ENCODE peak calls at places on chromosomes 11 and 22, in nine cellular contexts. R, V, P, N, C, J, O, M and E are unnamed samples. For H3K4me1 and H3K27me3, the result is how much of the 10 kb centered on the place peaks cover.

GRCh38 chr22:25177895-25178294 is 21.8 kb upstream of the CRYBB3 start:
- DNase-seq in R (no peak), V (no peak), P (no peak), N (no peak), C (no peak), J (no peak), O (no peak), M (peak), E (no peak)

GRCh38 chr11:115379528-115379927 is 124.7 kb downstream of the CADM1 start:
- DNase-seq in R (no peak), V (no peak), P (no peak), N (no peak), C (no peak), J (no peak), O (no peak), M (no peak), E (no peak)

GRCh38 chr11:36635463-36635862 is 37.4 kb upstream of the RAG2 start:
- DNase-seq in R (peak), V (no peak), P (no peak), N (no peak), C (no peak), J (no peak), O (no peak), M (no peak), E (no peak)

GRCh38 chr22:31250740-31251330 is 38.7 kb downstream of the LIMK2 start:
- DNase-seq in R (no peak), V (no peak), P (no peak), N (no peak), C (no peak), J (no peak), O (no peak), M (no peak), E (no peak)

GRCh38 chr22:49307071-49307830 is 520.4 kb downstream of the BRD1 start:
- DNase-seq in R (no peak), V (no peak), P (peak), N (no peak), C (no peak), J (no peak), O (no peak), M (peak), E (no peak)

GRCh38 chr11:126334665-126335462 is 20.6 kb upstream of the ST3GAL4 start:
- DNase-seq in R (no peak), V (no peak), P (no peak), N (no peak), C (no peak), J (no peak), O (no peak), M (no peak), E (no peak)

GRCh38 chr22:24474221-24474620 is 20.9 kb upstream of the UPB1 start:
- DNase-seq in R (no peak), V (no peak), P (peak), N (no peak), C (no peak), J (no peak), O (no peak), M (no peak), E (no peak)

GRCh38 chr22:27318516-27318915 is 483.0 kb downstream of the MN1 start:
- DNase-seq in R (peak), V (peak), P (no peak), N (no peak), C (peak), J (no peak), O (no peak), M (no peak), E (no peak)

GRCh38 chr11:35579557-35580396 is 38.5 kb upstream of the FJX1 start:
- DNase-seq in R (no peak), V (no peak), P (peak), N (no peak), C (peak), J (no peak), O (no peak), M (no peak), E (no peak)

GRCh38 chr11:1825785-1826451 is 8.9 kb upstream of the SYT8 start:
- DNase-seq in R (no peak), V (no peak), P (no peak), N (peak), C (no peak), J (no peak), O (no peak), M (no peak), E (no peak)

GRCh38 chr11:28808771-28809170 is 700.6 kb downstream of the METTL15 start:
- DNase-seq in R (no peak), V (no peak), P (no peak), N (no peak), C (no peak), J (no peak), O (no peak), M (no peak), E (no peak)

GRCh38 chr11:118175031-118175531 is 1.4 kb downstream of the SCN2B start:
- DNase-seq in R (peak), V (no peak), P (no peak), N (no peak), C (no peak), J (no peak), O (no peak), M (no peak), E (no peak)

GRCh38 chr11:61907282-61907681 is 10.1 kb downstream of the RAB3IL1 start:
- DNase-seq in R (no peak), V (no peak), P (no peak), N (peak), C (no peak), J (no peak), O (no peak), M (no peak), E (no peak)

GRCh38 chr22:27580311-27580897 is 221.2 kb downstream of the MN1 start:
- DNase-seq in R (no peak), V (no peak), P (no peak), N (no peak), C (no peak), J (no peak), O (no peak), M (no peak), E (no peak)

GRCh38 chr11:92782806-92783205 is 186.6 kb upstream of the MTNR1B start:
- DNase-seq in R (no peak), V (no peak), P (no peak), N (no peak), C (no peak), J (no peak), O (no peak), M (no peak), E (no peak)

GRCh38 chr11:11808992-11809583 is 32.7 kb upstream of the USP47 start:
- DNase-seq in R (no peak), V (no peak), P (no peak), N (no peak), C (no peak), J (no peak), O (no peak), M (no peak), E (no peak)

GRCh38 chr11:4083198-4083597 is 11.4 kb upstream of the RRM1 start:
- DNase-seq in R (no peak), V (no peak), P (no peak), N (no peak), C (no peak), J (no peak), O (no peak), M (no peak), E (no peak)

GRCh38 chr22:42473484-42474193 is 41.4 kb upstream of the NFAM1 start:
- DNase-seq in R (no peak), V (no peak), P (no peak), N (no peak), C (peak), J (no peak), O (peak), M (no peak), E (no peak)

GRCh38 chr22:20952544-20953341 is 14.3 kb upstream of the AIFM3 start:
- DNase-seq in R (no peak), V (no peak), P (no peak), N (no peak), C (no peak), J (no peak), O (no peak), M (no peak), E (no peak)

GRCh38 chr22:28123989-28124766 is 205.1 kb upstream of the PITPNB start:
- DNase-seq in R (no peak), V (no peak), P (no peak), N (no peak), C (no peak), J (no peak), O (no peak), M (no peak), E (no peak)

GRCh38 chr11:116037851-116038250 is 533.6 kb upstream of the CADM1 start:
- DNase-seq in R (no peak), V (no peak), P (no peak), N (no peak), C (no peak), J (no peak), O (peak), M (no peak), E (no peak)

GRCh38 chr22:27475548-27475897 is 326.0 kb downstream of the MN1 start:
- DNase-seq in R (no peak), V (no peak), P (no peak), N (no peak), C (no peak), J (no peak), O (no peak), M (no peak), E (no peak)

GRCh38 chr22:49621601-49622210 is 206.0 kb downstream of the BRD1 start:
- DNase-seq in R (peak), V (no peak), P (no peak), N (no peak), C (no peak), J (no peak), O (no peak), M (peak), E (no peak)

GRCh38 chr11:69682681-69683326 is 7.7 kb upstream of the LTO1 start:
- DNase-seq in R (no peak), V (no peak), P (no peak), N (no peak), C (no peak), J (no peak), O (no peak), M (peak), E (no peak)

GRCh38 chr11:31655483-31655882 is 145.9 kb downstream of the ELP4 start:
- DNase-seq in R (no peak), V (no peak), P (peak), N (no peak), C (no peak), J (no peak), O (no peak), M (no peak), E (no peak)

GRCh38 chr11:18312663-18313420 is 9.1 kb downstream of the HPS5 start:
- DNase-seq in R (no peak), V (no peak), P (peak), N (no peak), C (no peak), J (no peak), O (no peak), M (no peak), E (no peak)

GRCh38 chr22:24952837-24953293 is 349 bp downstream of the KIAA1671 start:
- DNase-seq in R (peak), V (peak), P (no peak), N (no peak), C (no peak), J (no peak), O (peak), M (peak), E (no peak)

GRCh38 chr11:125301301-125301700 is 136.8 kb downstream of the PKNOX2 start:
- DNase-seq in R (no peak), V (no peak), P (no peak), N (no peak), C (no peak), J (no peak), O (no peak), M (no peak), E (no peak)

GRCh38 chr11:118241191-118242098 is 10.7 kb downstream of the MPZL3 start:
- DNase-seq in R (no peak), V (no peak), P (no peak), N (no peak), C (peak), J (no peak), O (no peak), M (no peak), E (peak)

GRCh38 chr11:72227316-72228228 is 3.0 kb downstream of the INPPL1 start:
- DNase-seq in R (no peak), V (no peak), P (no peak), N (peak), C (no peak), J (no peak), O (no peak), M (peak), E (no peak)

GRCh38 chr11:63738720-63739360 is 29.7 kb downstream of the ZFTA start:
- DNase-seq in R (peak), V (peak), P (peak), N (peak), C (peak), J (peak), O (peak), M (no peak), E (peak)

GRCh38 chr11:76607431-76607830 is 63.1 kb downstream of the LRRC32 start:
- DNase-seq in R (no peak), V (no peak), P (no peak), N (no peak), C (no peak), J (no peak), O (no peak), M (no peak), E (no peak)
- H3K4me1 ChIP-seq in R (half or more), V (under half), P (under half), N (under half), C (under half), J (under half), O (under half), M (under half), E (under half)

GRCh38 chr22:19720150-19720827 is 3.0 kb upstream of the GP1BB start:
- DNase-seq in R (no peak), V (no peak), P (no peak), N (peak), C (no peak), J (no peak), O (no peak), M (no peak), E (no peak)

GRCh38 chr22:19721486-19722172 is 1.7 kb upstream of the GP1BB start:
- DNase-seq in R (no peak), V (no peak), P (no peak), N (peak), C (no peak), J (no peak), O (no peak), M (no peak), E (no peak)

GRCh38 chr22:19722175-19722914 is 994 bp upstream of the GP1BB start:
- DNase-seq in R (no peak), V (no peak), P (no peak), N (no peak), C (peak), J (no peak), O (no peak), M (no peak), E (no peak)

GRCh38 chr22:19719488-19720021 is 3.8 kb upstream of the GP1BB start:
- DNase-seq in R (no peak), V (no peak), P (no peak), N (peak), C (no peak), J (no peak), O (no peak), M (no peak), E (no peak)

GRCh38 chr22:19720999-19721485 is 2.3 kb upstream of the GP1BB start:
- DNase-seq in R (no peak), V (no peak), P (no peak), N (peak), C (no peak), J (no peak), O (no peak), M (no peak), E (no peak)
- H3K27me3 ChIP-seq in R (half or more), V (under half), P (under half), N (under half), C (under half), J (under half), O (under half), M (under half), E (under half)

GRCh38 chr22:17706451-17706900 is 67.8 kb downstream of the BID start:
- DNase-seq in R (no peak), V (peak), P (peak), N (no peak), C (peak), J (no peak), O (peak), M (no peak), E (no peak)
- H3K4me3 ChIP-seq in R (peak), V (peak), P (peak), N (no peak), C (no peak), J (no peak), O (peak), M (peak), E (no peak)

DNA sequence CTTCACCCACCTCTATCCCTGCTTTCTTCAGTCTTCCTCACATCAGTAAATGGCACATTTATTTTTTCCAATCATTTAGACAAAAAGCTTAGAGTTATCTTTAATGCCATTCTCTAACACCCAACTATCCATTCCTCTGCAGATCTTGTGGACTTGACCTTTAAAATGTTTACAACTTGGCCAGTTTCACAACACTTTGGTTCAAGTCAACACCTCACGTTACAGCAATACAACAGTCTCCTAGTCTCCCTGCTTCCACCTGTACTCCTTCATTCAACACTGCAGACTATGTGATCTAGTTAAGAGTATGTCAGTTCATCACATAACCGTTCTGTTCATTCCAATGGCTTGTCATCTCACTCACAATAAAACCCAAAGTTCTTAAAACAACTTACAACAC is 305.2 kb downstream of the SWAP70 start:
- DNase-seq in R (no peak), V (no peak), P (no peak), N (no peak), C (no peak), J (no peak), O (no peak), M (no peak), E (no peak)
- H3K4me1 ChIP-seq in R (under half), V (under half), P (under half), N (under half), C (under half), J (under half), O (under half), M (under half), E (under half)

GRCh38 chr22:39656495-39657490 is 86.2 kb downstream of the CACNA1I start:
- DNase-seq in R (no peak), V (no peak), P (no peak), N (no peak), C (no peak), J (no peak), O (peak), M (no peak), E (no peak)
- H3K27me3 ChIP-seq in R (half or more), V (under half), P (under half), N (under half), C (under half), J (under half), O (under half), M (under half), E (under half)

DNA sequence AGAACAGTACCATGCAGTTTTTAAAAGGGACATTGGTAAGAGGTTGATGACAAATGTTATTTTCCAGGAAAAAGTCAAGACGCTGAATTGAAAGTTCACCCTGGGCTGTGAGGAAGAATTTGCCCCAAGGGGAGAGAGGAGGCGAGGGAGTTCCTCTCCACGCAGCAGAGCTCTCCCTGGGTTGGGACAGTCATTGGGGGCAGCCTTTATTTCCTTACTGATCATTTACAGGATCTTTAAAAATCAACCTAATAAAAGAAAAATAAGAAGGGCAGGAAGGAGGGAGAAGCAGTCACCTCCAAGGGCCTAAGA is 49.9 kb upstream of the WNT7B start:
- DNase-seq in R (no peak), V (no peak), P (no peak), N (no peak), C (no peak), J (no peak), O (no peak), M (no peak), E (no peak)
- H3K4me3 ChIP-seq in R (peak), V (peak), P (no peak), N (peak), C (no peak), J (no peak), O (no peak), M (peak), E (no peak)

GRCh38 chr11:67280791-67281551 is 8.1 kb upstream of the ANKRD13D start:
- DNase-seq in R (peak), V (no peak), P (no peak), N (peak), C (no peak), J (no peak), O (peak), M (peak), E (no peak)

GRCh38 chr11:67278939-67279588 is 10.0 kb upstream of the ANKRD13D start:
- DNase-seq in R (no peak), V (no peak), P (no peak), N (no peak), C (no peak), J (no peak), O (peak), M (peak), E (no peak)

GRCh38 chr11:67278135-67278938 is 10.8 kb upstream of the ANKRD13D start:
- DNase-seq in R (no peak), V (no peak), P (no peak), N (peak), C (no peak), J (no peak), O (no peak), M (peak), E (no peak)

GRCh38 chr11:67280341-67280790 is 8.7 kb upstream of the ANKRD13D start:
- DNase-seq in R (no peak), V (no peak), P (no peak), N (no peak), C (no peak), J (no peak), O (peak), M (peak), E (no peak)

GRCh38 chr11:67279589-67280340 is 9.3 kb upstream of the ANKRD13D start:
- DNase-seq in R (no peak), V (no peak), P (no peak), N (no peak), C (no peak), J (no peak), O (no peak), M (peak), E (no peak)
- H3K4me1 ChIP-seq in R (half or more), V (under half), P (under half), N (under half), C (half or more), J (half or more), O (under half), M (half or more), E (half or more)

DNA sequence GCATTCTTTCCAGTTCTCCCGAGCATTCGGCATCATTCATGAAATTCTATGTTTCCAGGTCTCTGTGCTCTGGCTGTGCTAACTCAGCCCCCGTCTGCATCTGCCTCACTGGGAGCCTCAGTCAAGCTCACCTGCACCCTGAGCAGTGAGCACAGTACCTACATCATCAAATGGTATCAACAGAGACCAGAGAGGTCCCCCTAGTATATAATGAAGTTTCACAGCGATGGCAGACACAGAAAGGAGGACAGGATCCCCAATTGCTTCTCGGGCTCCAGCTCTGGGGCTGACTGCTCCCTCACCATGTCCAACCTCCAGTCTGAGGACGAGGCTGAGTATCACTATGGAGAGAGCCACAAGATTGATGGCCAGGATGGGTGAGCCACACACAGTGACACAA is 52.8 kb upstream of the IGLL5 start:
- DNase-seq in R (no peak), V (no peak), P (no peak), N (no peak), C (no peak), J (no peak), O (no peak), M (no peak), E (no peak)
- H3K27me3 ChIP-seq in R (half or more), V (under half), P (under half), N (under half), C (under half), J (under half), O (under half), M (under half), E (under half)

GRCh38 chr11:44728085-44728410 is 1.3 kb downstream of the TSPAN18 start:
- DNase-seq in R (no peak), V (no peak), P (no peak), N (no peak), C (no peak), J (no peak), O (no peak), M (no peak), E (no peak)

GRCh38 chr11:44729718-44730117 is 3.0 kb downstream of the TSPAN18 start:
- DNase-seq in R (no peak), V (no peak), P (no peak), N (no peak), C (no peak), J (no peak), O (no peak), M (no peak), E (no peak)

GRCh38 chr11:44728491-44728910 is 1.7 kb downstream of the TSPAN18 start:
- DNase-seq in R (no peak), V (no peak), P (no peak), N (no peak), C (no peak), J (no peak), O (no peak), M (no peak), E (no peak)

GRCh38 chr11:44727373-44728084 is 767 bp downstream of the TSPAN18 start:
- DNase-seq in R (peak), V (peak), P (peak), N (peak), C (peak), J (peak), O (peak), M (peak), E (peak)

GRCh38 chr11:44729065-44729464 is 2.3 kb downstream of the TSPAN18 start:
- DNase-seq in R (peak), V (no peak), P (no peak), N (no peak), C (no peak), J (no peak), O (no peak), M (no peak), E (no peak)
- H3K4me3 ChIP-seq in R (peak), V (no peak), P (no peak), N (no peak), C (no peak), J (no peak), O (peak), M (no peak), E (peak)